ENCODE peak calls at places on chromosomes 11 and 22, in five cellular contexts. One of them, this sample, is unnamed.

GRCh38 chr11:28674432-28675076 is 566.4 kb downstream of the METTL15 start:
- DNase-seq in tibial artery: no peak
- DNase-seq in neural progenitor cell: peak
- DNase-seq in heart right ventricle: no peak
- DNase-seq in IMR-90: peak
- DNase-seq in this sample: peak

GRCh38 chr11:119441898-119442243 is 18.9 kb upstream of the THY1 start:
- DNase-seq in tibial artery: no peak
- DNase-seq in neural progenitor cell: no peak
- DNase-seq in heart right ventricle: no peak
- DNase-seq in IMR-90: no peak
- DNase-seq in this sample: no peak

GRCh38 chr11:1360835-1361357 is 28.8 kb upstream of the BRSK2 start:
- DNase-seq in tibial artery: no peak
- DNase-seq in neural progenitor cell: no peak
- DNase-seq in heart right ventricle: no peak
- DNase-seq in IMR-90: no peak
- DNase-seq in this sample: no peak

GRCh38 chr11:114367244-114367957 is 32.9 kb downstream of the C11orf71 start:
- DNase-seq in tibial artery: no peak
- DNase-seq in neural progenitor cell: no peak
- DNase-seq in heart right ventricle: no peak
- DNase-seq in IMR-90: no peak
- DNase-seq in this sample: no peak

GRCh38 chr11:93330446-93330984 is at the start of gene DEUP1:
- DNase-seq in tibial artery: peak
- DNase-seq in neural progenitor cell: peak
- DNase-seq in heart right ventricle: peak
- DNase-seq in IMR-90: no peak
- DNase-seq in this sample: peak

GRCh38 chr22:37063436-37064420 is 12.2 kb downstream of the KCTD17 start:
- DNase-seq in tibial artery: no peak
- DNase-seq in neural progenitor cell: no peak
- DNase-seq in heart right ventricle: no peak
- DNase-seq in IMR-90: no peak
- DNase-seq in this sample: no peak

GRCh38 chr11:68948948-68949347 is 31.8 kb downstream of the MRGPRD start:
- DNase-seq in tibial artery: no peak
- DNase-seq in neural progenitor cell: no peak
- DNase-seq in heart right ventricle: no peak
- DNase-seq in IMR-90: no peak
- DNase-seq in this sample: no peak

GRCh38 chr22:27416553-27417427 is 384.8 kb downstream of the MN1 start:
- DNase-seq in tibial artery: peak
- DNase-seq in neural progenitor cell: peak
- DNase-seq in heart right ventricle: no peak
- DNase-seq in IMR-90: peak
- DNase-seq in this sample: no peak

GRCh38 chr11:93773045-93773477 is 11.0 kb upstream of the MED17 start:
- DNase-seq in tibial artery: no peak
- DNase-seq in neural progenitor cell: peak
- DNase-seq in heart right ventricle: no peak
- DNase-seq in IMR-90: no peak
- DNase-seq in this sample: no peak

GRCh38 chr22:17434856-17435255 is 65.6 kb downstream of the CECR2 start:
- DNase-seq in tibial artery: no peak
- DNase-seq in neural progenitor cell: no peak
- DNase-seq in heart right ventricle: no peak
- DNase-seq in IMR-90: no peak
- DNase-seq in this sample: no peak

GRCh38 chr22:46072030-46072881 is 78.1 kb upstream of the PPARA start:
- DNase-seq in tibial artery: peak
- DNase-seq in neural progenitor cell: peak
- DNase-seq in heart right ventricle: peak
- DNase-seq in IMR-90: peak
- DNase-seq in this sample: no peak

GRCh38 chr11:58922475-58922874 is 16.8 kb upstream of the GLYATL1 start:
- DNase-seq in tibial artery: no peak
- DNase-seq in neural progenitor cell: no peak
- DNase-seq in heart right ventricle: no peak
- DNase-seq in IMR-90: no peak
- DNase-seq in this sample: no peak

GRCh38 chr11:102806296-102806695 is 8.3 kb upstream of the MMP1 start:
- DNase-seq in tibial artery: no peak
- DNase-seq in neural progenitor cell: no peak
- DNase-seq in heart right ventricle: no peak
- DNase-seq in IMR-90: peak
- DNase-seq in this sample: no peak

GRCh38 chr11:127074151-127074761 is 73.7 kb upstream of the KIRREL3 start:
- DNase-seq in tibial artery: no peak
- DNase-seq in neural progenitor cell: peak
- DNase-seq in heart right ventricle: no peak
- DNase-seq in IMR-90: peak
- DNase-seq in this sample: peak

GRCh38 chr11:256952-257737 is 20.4 kb downstream of the PSMD13 start:
- DNase-seq in tibial artery: no peak
- DNase-seq in neural progenitor cell: no peak
- DNase-seq in heart right ventricle: no peak
- DNase-seq in IMR-90: no peak
- DNase-seq in this sample: no peak

GRCh38 chr11:255816-256215 is 19.0 kb downstream of the PSMD13 start:
- DNase-seq in tibial artery: no peak
- DNase-seq in neural progenitor cell: no peak
- DNase-seq in heart right ventricle: no peak
- DNase-seq in IMR-90: no peak
- DNase-seq in this sample: no peak

GRCh38 chr11:259374-259773 is 18.8 kb upstream of the NLRP6 start:
- DNase-seq in tibial artery: no peak
- DNase-seq in neural progenitor cell: no peak
- DNase-seq in heart right ventricle: no peak
- DNase-seq in IMR-90: no peak
- DNase-seq in this sample: no peak

GRCh38 chr11:255176-255575 is 18.4 kb downstream of the PSMD13 start:
- DNase-seq in tibial artery: no peak
- DNase-seq in neural progenitor cell: no peak
- DNase-seq in heart right ventricle: no peak
- DNase-seq in IMR-90: peak
- DNase-seq in this sample: no peak

GRCh38 chr11:257766-258493 is 20.3 kb upstream of the NLRP6 start:
- DNase-seq in tibial artery: no peak
- DNase-seq in neural progenitor cell: no peak
- DNase-seq in heart right ventricle: no peak
- DNase-seq in IMR-90: no peak
- DNase-seq in this sample: no peak
- TF ChIP-seq CTCF in tibial artery: no peak
- TF ChIP-seq CTCF in neural progenitor cell: no peak
- TF ChIP-seq CTCF in heart right ventricle: no peak
- TF ChIP-seq CTCF in IMR-90: peak
- TF ChIP-seq CTCF in this sample: no peak

DNA sequence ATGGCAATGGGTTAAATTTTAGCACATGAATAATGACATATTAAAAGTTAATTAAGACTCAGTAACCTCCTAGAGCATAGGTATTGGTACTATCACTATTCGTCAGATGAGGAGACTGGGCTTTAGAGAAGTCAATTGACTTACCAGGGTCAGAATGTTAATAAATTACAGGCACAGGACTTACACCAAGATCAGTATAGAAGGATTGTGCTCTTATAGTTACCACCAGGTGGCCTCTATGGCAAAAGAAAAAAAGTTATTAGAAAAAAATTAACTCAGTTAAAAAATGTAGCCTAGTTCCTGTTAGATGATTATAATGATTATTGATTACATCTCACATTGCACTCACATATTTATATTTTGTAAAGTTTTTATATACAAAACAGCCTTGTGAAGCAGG is 1163.7 kb downstream of the FAM181B start:
- DNase-seq in tibial artery: no peak
- DNase-seq in neural progenitor cell: no peak
- DNase-seq in heart right ventricle: no peak
- DNase-seq in IMR-90: no peak
- DNase-seq in this sample: no peak
- TF ChIP-seq CTCF in tibial artery: no peak
- TF ChIP-seq CTCF in neural progenitor cell: peak
- TF ChIP-seq CTCF in heart right ventricle: no peak
- TF ChIP-seq CTCF in IMR-90: no peak
- TF ChIP-seq CTCF in this sample: no peak

GRCh38 chr11:66076561-66076960 is 6.5 kb downstream of the PACS1 start:
- DNase-seq in tibial artery: no peak
- DNase-seq in neural progenitor cell: no peak
- DNase-seq in heart right ventricle: no peak
- DNase-seq in IMR-90: no peak
- DNase-seq in this sample: no peak

GRCh38 chr11:66071326-66071870 is 1.3 kb downstream of the PACS1 start:
- DNase-seq in tibial artery: no peak
- DNase-seq in neural progenitor cell: no peak
- DNase-seq in heart right ventricle: no peak
- DNase-seq in IMR-90: no peak
- DNase-seq in this sample: no peak

GRCh38 chr11:66073669-66074068 is 3.6 kb downstream of the PACS1 start:
- DNase-seq in tibial artery: no peak
- DNase-seq in neural progenitor cell: no peak
- DNase-seq in heart right ventricle: no peak
- DNase-seq in IMR-90: no peak
- DNase-seq in this sample: no peak

GRCh38 chr11:66072518-66072917 is 2.4 kb downstream of the PACS1 start:
- DNase-seq in tibial artery: no peak
- DNase-seq in neural progenitor cell: no peak
- DNase-seq in heart right ventricle: no peak
- DNase-seq in IMR-90: no peak
- DNase-seq in this sample: no peak

GRCh38 chr11:66075273-66075672 is 5.2 kb downstream of the PACS1 start:
- DNase-seq in tibial artery: no peak
- DNase-seq in neural progenitor cell: no peak
- DNase-seq in heart right ventricle: no peak
- DNase-seq in IMR-90: no peak
- DNase-seq in this sample: no peak
- TF ChIP-seq CTCF in tibial artery: no peak
- TF ChIP-seq CTCF in neural progenitor cell: no peak
- TF ChIP-seq CTCF in heart right ventricle: no peak
- TF ChIP-seq CTCF in IMR-90: no peak
- TF ChIP-seq CTCF in this sample: no peak

GRCh38 chr11:64564947-64565889 is 25.8 kb upstream of the SLC22A12 start:
- DNase-seq in tibial artery: no peak
- DNase-seq in neural progenitor cell: peak
- DNase-seq in heart right ventricle: no peak
- DNase-seq in IMR-90: no peak
- DNase-seq in this sample: no peak
- TF ChIP-seq CTCF in tibial artery: no peak
- TF ChIP-seq CTCF in neural progenitor cell: peak
- TF ChIP-seq CTCF in heart right ventricle: no peak
- TF ChIP-seq CTCF in IMR-90: no peak
- TF ChIP-seq CTCF in this sample: peak

GRCh38 chr11:17724020-17724908 is 4.9 kb downstream of the MYOD1 start:
- DNase-seq in tibial artery: no peak
- DNase-seq in neural progenitor cell: no peak
- DNase-seq in heart right ventricle: no peak
- DNase-seq in IMR-90: no peak
- DNase-seq in this sample: no peak

GRCh38 chr11:17719940-17720795 is 797 bp downstream of the MYOD1 start:
- DNase-seq in tibial artery: no peak
- DNase-seq in neural progenitor cell: peak
- DNase-seq in heart right ventricle: no peak
- DNase-seq in IMR-90: no peak
- DNase-seq in this sample: peak

GRCh38 chr11:17721242-17721999 is 2.0 kb downstream of the MYOD1 start:
- DNase-seq in tibial artery: no peak
- DNase-seq in neural progenitor cell: peak
- DNase-seq in heart right ventricle: no peak
- DNase-seq in IMR-90: no peak
- DNase-seq in this sample: no peak

GRCh38 chr11:17720796-17721171 is 1.4 kb downstream of the MYOD1 start:
- DNase-seq in tibial artery: no peak
- DNase-seq in neural progenitor cell: peak
- DNase-seq in heart right ventricle: no peak
- DNase-seq in IMR-90: no peak
- DNase-seq in this sample: no peak

GRCh38 chr11:17722000-17722643 is 2.8 kb downstream of the MYOD1 start:
- DNase-seq in tibial artery: no peak
- DNase-seq in neural progenitor cell: peak
- DNase-seq in heart right ventricle: no peak
- DNase-seq in IMR-90: peak
- DNase-seq in this sample: peak
- TF ChIP-seq CTCF in tibial artery: no peak
- TF ChIP-seq CTCF in neural progenitor cell: peak
- TF ChIP-seq CTCF in heart right ventricle: peak
- TF ChIP-seq CTCF in IMR-90: peak
- TF ChIP-seq CTCF in this sample: peak

GRCh38 chr11:124938970-124939369 is 3.1 kb upstream of the HEPACAM start:
- DNase-seq in tibial artery: no peak
- DNase-seq in neural progenitor cell: peak
- DNase-seq in heart right ventricle: no peak
- DNase-seq in IMR-90: no peak
- DNase-seq in this sample: no peak

GRCh38 chr11:124938206-124938765 is 2.4 kb upstream of the HEPACAM start:
- DNase-seq in tibial artery: no peak
- DNase-seq in neural progenitor cell: no peak
- DNase-seq in heart right ventricle: no peak
- DNase-seq in IMR-90: peak
- DNase-seq in this sample: no peak

GRCh38 chr11:124937336-124937935 is 1.6 kb upstream of the HEPACAM start:
- DNase-seq in tibial artery: no peak
- DNase-seq in neural progenitor cell: no peak
- DNase-seq in heart right ventricle: no peak
- DNase-seq in IMR-90: no peak
- DNase-seq in this sample: no peak

GRCh38 chr11:124935548-124936514 is at the start of gene HEPACAM:
- DNase-seq in tibial artery: no peak
- DNase-seq in neural progenitor cell: no peak
- DNase-seq in heart right ventricle: no peak
- DNase-seq in IMR-90: no peak
- DNase-seq in this sample: no peak

GRCh38 chr11:124934862-124935547 is 842 bp downstream of the HEPACAM start:
- DNase-seq in tibial artery: no peak
- DNase-seq in neural progenitor cell: no peak
- DNase-seq in heart right ventricle: no peak
- DNase-seq in IMR-90: peak
- DNase-seq in this sample: no peak
- TF ChIP-seq CTCF in tibial artery: no peak
- TF ChIP-seq CTCF in neural progenitor cell: peak
- TF ChIP-seq CTCF in heart right ventricle: no peak
- TF ChIP-seq CTCF in IMR-90: peak
- TF ChIP-seq CTCF in this sample: no peak

GRCh38 chr11:70942593-70942992 is 309.8 kb downstream of the SHANK2 start:
- DNase-seq in tibial artery: no peak
- DNase-seq in neural progenitor cell: no peak
- DNase-seq in heart right ventricle: no peak
- DNase-seq in IMR-90: no peak
- DNase-seq in this sample: peak
- TF ChIP-seq CTCF in tibial artery: no peak
- TF ChIP-seq CTCF in neural progenitor cell: peak
- TF ChIP-seq CTCF in heart right ventricle: no peak
- TF ChIP-seq CTCF in IMR-90: no peak
- TF ChIP-seq CTCF in this sample: peak